ENCODE peak calls at places on chromosomes 16 and 17, in six cellular contexts. One of them, this sample, is unnamed. For H3K36me3, the result is how much of the 10 kb centered on the place peaks cover.

GRCh38 chr17:61770043-61770442 is 93.3 kb downstream of the BRIP1 start:
- DNase-seq in GM12878: no peak
- DNase-seq in SK-N-SH: no peak
- DNase-seq in K562: no peak
- DNase-seq in breast epithelium: no peak
- DNase-seq in prostate gland: no peak
- DNase-seq in this sample: no peak

GRCh38 chr17:20133552-20133951 is 124.4 kb downstream of the SPECC1 start:
- DNase-seq in GM12878: no peak
- DNase-seq in SK-N-SH: no peak
- DNase-seq in K562: no peak
- DNase-seq in breast epithelium: no peak
- DNase-seq in prostate gland: no peak
- DNase-seq in this sample: no peak

GRCh38 chr16:77945126-77945525 is 77.2 kb upstream of the CLEC3A start:
- DNase-seq in GM12878: no peak
- DNase-seq in SK-N-SH: no peak
- DNase-seq in K562: no peak
- DNase-seq in breast epithelium: no peak
- DNase-seq in prostate gland: no peak
- DNase-seq in this sample: no peak

GRCh38 chr17:48044851-48045250 is 3.3 kb upstream of the NFE2L1 start:
- DNase-seq in GM12878: no peak
- DNase-seq in SK-N-SH: no peak
- DNase-seq in K562: no peak
- DNase-seq in breast epithelium: no peak
- DNase-seq in prostate gland: no peak
- DNase-seq in this sample: no peak

GRCh38 chr16:68645494-68646388 is 631 bp downstream of the CDH3 start:
- DNase-seq in GM12878: no peak
- DNase-seq in SK-N-SH: peak
- DNase-seq in K562: no peak
- DNase-seq in breast epithelium: peak
- DNase-seq in prostate gland: peak
- DNase-seq in this sample: no peak

GRCh38 chr17:62859146-62859545 is 51.0 kb upstream of the MARCHF10 start:
- DNase-seq in GM12878: no peak
- DNase-seq in SK-N-SH: no peak
- DNase-seq in K562: no peak
- DNase-seq in breast epithelium: no peak
- DNase-seq in prostate gland: no peak
- DNase-seq in this sample: peak

GRCh38 chr17:36777118-36777517 is 160.2 kb upstream of the LHX1 start:
- DNase-seq in GM12878: no peak
- DNase-seq in SK-N-SH: no peak
- DNase-seq in K562: peak
- DNase-seq in breast epithelium: no peak
- DNase-seq in prostate gland: no peak
- DNase-seq in this sample: no peak

GRCh38 chr17:78117027-78117981 is 11.3 kb downstream of the TMC6 start:
- DNase-seq in GM12878: no peak
- DNase-seq in SK-N-SH: peak
- DNase-seq in K562: no peak
- DNase-seq in breast epithelium: no peak
- DNase-seq in prostate gland: no peak
- DNase-seq in this sample: no peak

GRCh38 chr17:78416791-78417530 is 38.5 kb downstream of the PGS1 start:
- DNase-seq in GM12878: no peak
- DNase-seq in SK-N-SH: no peak
- DNase-seq in K562: no peak
- DNase-seq in breast epithelium: no peak
- DNase-seq in prostate gland: no peak
- DNase-seq in this sample: no peak

GRCh38 chr17:1067282-1067956 is 70.5 kb downstream of the TIMM22 start:
- DNase-seq in GM12878: no peak
- DNase-seq in SK-N-SH: no peak
- DNase-seq in K562: no peak
- DNase-seq in breast epithelium: no peak
- DNase-seq in prostate gland: no peak
- DNase-seq in this sample: no peak

GRCh38 chr17:80263253-80264047 is 2.8 kb downstream of the RNF213 start:
- DNase-seq in GM12878: peak
- DNase-seq in SK-N-SH: peak
- DNase-seq in K562: peak
- DNase-seq in breast epithelium: peak
- DNase-seq in prostate gland: peak
- DNase-seq in this sample: no peak

GRCh38 chr16:88552815-88553214 is 17.4 kb upstream of the ZC3H18 start:
- DNase-seq in GM12878: no peak
- DNase-seq in SK-N-SH: no peak
- DNase-seq in K562: no peak
- DNase-seq in breast epithelium: no peak
- DNase-seq in prostate gland: no peak
- DNase-seq in this sample: no peak

GRCh38 chr17:78538033-78538776 is 39.0 kb downstream of the DNAH17 start:
- DNase-seq in GM12878: no peak
- DNase-seq in SK-N-SH: no peak
- DNase-seq in K562: no peak
- DNase-seq in breast epithelium: no peak
- DNase-seq in prostate gland: no peak
- DNase-seq in this sample: no peak

GRCh38 chr16:265711-266110 is 10.0 kb downstream of the RGS11 start:
- DNase-seq in GM12878: no peak
- DNase-seq in SK-N-SH: peak
- DNase-seq in K562: no peak
- DNase-seq in breast epithelium: no peak
- DNase-seq in prostate gland: no peak
- DNase-seq in this sample: no peak

GRCh38 chr17:13024526-13025263 is 6.9 kb upstream of the ELAC2 start:
- DNase-seq in GM12878: no peak
- DNase-seq in SK-N-SH: peak
- DNase-seq in K562: peak
- DNase-seq in breast epithelium: no peak
- DNase-seq in prostate gland: peak
- DNase-seq in this sample: no peak

GRCh38 chr16:8619671-8620370 is 1.7 kb upstream of the METTL22 start:
- DNase-seq in GM12878: no peak
- DNase-seq in SK-N-SH: no peak
- DNase-seq in K562: no peak
- DNase-seq in breast epithelium: no peak
- DNase-seq in prostate gland: no peak
- DNase-seq in this sample: no peak

GRCh38 chr16:68823401-68823800 is 19.9 kb upstream of the TANGO6 start:
- DNase-seq in GM12878: no peak
- DNase-seq in SK-N-SH: no peak
- DNase-seq in K562: no peak
- DNase-seq in breast epithelium: no peak
- DNase-seq in prostate gland: no peak
- DNase-seq in this sample: no peak

GRCh38 chr16:87524407-87524806 is 31.6 kb upstream of the ZCCHC14 start:
- DNase-seq in GM12878: no peak
- DNase-seq in SK-N-SH: no peak
- DNase-seq in K562: no peak
- DNase-seq in breast epithelium: no peak
- DNase-seq in prostate gland: no peak
- DNase-seq in this sample: no peak

GRCh38 chr16:28310796-28311195 is 18.5 kb downstream of the SBK1 start:
- DNase-seq in GM12878: no peak
- DNase-seq in SK-N-SH: no peak
- DNase-seq in K562: no peak
- DNase-seq in breast epithelium: no peak
- DNase-seq in prostate gland: no peak
- DNase-seq in this sample: no peak

GRCh38 chr16:29321000-29321393 is 85.5 kb downstream of the NPIPB11 start:
- DNase-seq in GM12878: no peak
- DNase-seq in SK-N-SH: no peak
- DNase-seq in K562: no peak
- DNase-seq in breast epithelium: no peak
- DNase-seq in prostate gland: no peak
- DNase-seq in this sample: no peak

GRCh38 chr16:53201900-53202299 is 147.1 kb downstream of the CHD9 start:
- DNase-seq in GM12878: no peak
- DNase-seq in SK-N-SH: no peak
- DNase-seq in K562: no peak
- DNase-seq in breast epithelium: no peak
- DNase-seq in prostate gland: no peak
- DNase-seq in this sample: no peak

DNA sequence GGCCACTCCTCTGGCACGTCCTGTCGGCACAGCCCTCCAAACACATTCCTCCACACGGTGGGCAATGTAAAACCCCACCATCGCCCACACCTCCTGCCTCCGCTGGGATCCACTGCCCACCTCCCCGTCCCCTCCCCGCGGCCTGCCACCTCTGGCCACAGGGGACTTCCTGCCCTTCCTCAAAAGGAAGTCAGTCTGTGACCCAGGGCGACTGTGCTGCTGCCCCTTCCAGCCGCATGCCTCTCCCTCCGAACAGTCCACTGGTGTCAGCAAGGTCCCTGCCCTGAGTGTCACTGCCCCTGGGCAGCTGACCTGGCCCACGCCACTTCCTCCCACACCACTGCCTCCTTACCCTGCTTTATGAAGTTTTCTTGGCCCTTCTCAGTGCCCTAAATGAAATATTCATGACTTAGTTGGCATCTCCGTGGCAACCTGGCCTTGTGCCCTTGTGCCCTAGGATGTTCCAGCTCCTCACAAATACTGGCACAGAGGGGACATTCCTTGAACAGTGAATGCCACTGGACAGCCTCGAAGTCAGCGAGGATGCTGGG is 2.0 kb downstream of the PLD6 start:
- DNase-seq in GM12878: no peak
- DNase-seq in SK-N-SH: no peak
- DNase-seq in K562: no peak
- DNase-seq in breast epithelium: peak
- DNase-seq in prostate gland: no peak
- DNase-seq in this sample: no peak
- TF ChIP-seq POLR2AphosphoS5 in GM12878: peak
- TF ChIP-seq POLR2AphosphoS5 in SK-N-SH: no peak
- TF ChIP-seq POLR2AphosphoS5 in K562: no peak
- TF ChIP-seq POLR2AphosphoS5 in breast epithelium: peak
- TF ChIP-seq POLR2AphosphoS5 in prostate gland: peak
- TF ChIP-seq POLR2AphosphoS5 in this sample: no peak

GRCh38 chr17:57675988-57676387 is 69.1 kb downstream of the CCDC182 start:
- DNase-seq in GM12878: no peak
- DNase-seq in SK-N-SH: no peak
- DNase-seq in K562: no peak
- DNase-seq in breast epithelium: no peak
- DNase-seq in prostate gland: no peak
- DNase-seq in this sample: peak

GRCh38 chr17:57672971-57673370 is 72.1 kb downstream of the CCDC182 start:
- DNase-seq in GM12878: no peak
- DNase-seq in SK-N-SH: no peak
- DNase-seq in K562: no peak
- DNase-seq in breast epithelium: no peak
- DNase-seq in prostate gland: no peak
- DNase-seq in this sample: no peak

GRCh38 chr17:57676543-57676942 is 68.6 kb downstream of the CCDC182 start:
- DNase-seq in GM12878: no peak
- DNase-seq in SK-N-SH: no peak
- DNase-seq in K562: no peak
- DNase-seq in breast epithelium: no peak
- DNase-seq in prostate gland: no peak
- DNase-seq in this sample: no peak

GRCh38 chr17:57675427-57675826 is 69.7 kb downstream of the CCDC182 start:
- DNase-seq in GM12878: no peak
- DNase-seq in SK-N-SH: no peak
- DNase-seq in K562: no peak
- DNase-seq in breast epithelium: no peak
- DNase-seq in prostate gland: no peak
- DNase-seq in this sample: no peak

DNA sequence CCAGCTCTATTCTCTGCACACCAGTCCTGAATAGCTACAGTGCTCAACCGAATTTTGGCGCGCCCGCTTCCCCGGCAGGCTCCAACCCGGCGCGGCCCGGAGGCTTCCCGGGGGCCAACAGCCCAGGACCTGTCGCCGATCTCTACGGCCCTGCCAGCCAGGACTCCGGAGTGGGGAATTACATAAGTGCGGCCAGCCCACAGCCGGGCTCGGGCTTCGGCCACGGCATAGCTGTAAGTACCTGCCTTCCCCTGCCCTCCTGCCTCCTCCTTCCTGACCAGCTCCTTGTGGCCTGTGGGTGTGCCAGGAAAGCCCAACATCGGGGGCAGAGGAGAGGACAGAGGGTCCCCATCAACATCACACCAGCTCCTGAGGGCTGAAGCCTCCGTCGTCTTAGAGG is 70.2 kb downstream of the CCDC182 start:
- DNase-seq in GM12878: no peak
- DNase-seq in SK-N-SH: no peak
- DNase-seq in K562: no peak
- DNase-seq in breast epithelium: no peak
- DNase-seq in prostate gland: no peak
- DNase-seq in this sample: peak
- H3K36me3 ChIP-seq in GM12878: under half
- H3K36me3 ChIP-seq in SK-N-SH: under half
- H3K36me3 ChIP-seq in K562: under half
- H3K36me3 ChIP-seq in breast epithelium: under half
- H3K36me3 ChIP-seq in prostate gland: under half
- H3K36me3 ChIP-seq in this sample: under half

GRCh38 chr16:55488306-55488705 is 9.3 kb downstream of the MMP2 start:
- DNase-seq in GM12878: no peak
- DNase-seq in SK-N-SH: no peak
- DNase-seq in K562: no peak
- DNase-seq in breast epithelium: no peak
- DNase-seq in prostate gland: no peak
- DNase-seq in this sample: no peak
- TF ChIP-seq POLR2AphosphoS5 in GM12878: no peak
- TF ChIP-seq POLR2AphosphoS5 in SK-N-SH: no peak
- TF ChIP-seq POLR2AphosphoS5 in K562: no peak
- TF ChIP-seq POLR2AphosphoS5 in breast epithelium: no peak
- TF ChIP-seq POLR2AphosphoS5 in prostate gland: no peak
- TF ChIP-seq POLR2AphosphoS5 in this sample: no peak

DNA sequence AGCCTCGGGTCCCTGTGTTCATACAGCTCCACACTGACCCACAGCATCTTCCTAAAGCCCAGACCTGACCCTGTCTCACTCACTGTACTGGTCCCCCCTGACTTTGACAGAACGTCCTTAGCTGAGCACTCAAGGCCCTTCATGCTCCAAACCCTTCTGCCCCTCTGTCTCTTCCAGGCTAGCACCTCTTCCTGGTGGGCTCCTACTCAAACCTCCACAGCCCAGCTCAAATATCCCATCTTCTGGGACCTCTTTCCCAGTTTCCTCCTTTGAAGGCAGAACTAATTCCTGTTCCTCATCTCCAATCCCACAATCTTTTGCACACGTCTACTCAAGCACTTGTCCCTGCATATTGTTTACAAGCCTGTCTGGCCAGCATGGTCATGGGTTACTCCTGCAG is 8.8 kb downstream of the GRIN2C start:
- DNase-seq in GM12878: no peak
- DNase-seq in SK-N-SH: no peak
- DNase-seq in K562: no peak
- DNase-seq in breast epithelium: no peak
- DNase-seq in prostate gland: no peak
- DNase-seq in this sample: no peak
- H3K36me3 ChIP-seq in GM12878: under half
- H3K36me3 ChIP-seq in SK-N-SH: under half
- H3K36me3 ChIP-seq in K562: under half
- H3K36me3 ChIP-seq in breast epithelium: under half
- H3K36me3 ChIP-seq in prostate gland: under half
- H3K36me3 ChIP-seq in this sample: under half